ENCODE peak calls at places on chromosomes 1 and 21, in seven cellular contexts. Q is prostate gland, B is stomach, R is GM12891, M is GM12878, V is H1, N is HCT116. G is an unnamed sample.

GRCh38 chr1:218494449-218494852 is 149.3 kb downstream of the TGFB2 start:
- DNase-seq in Q (no peak), B (no peak), R (no peak), M (no peak), V (peak), N (no peak), G (no peak)

GRCh38 chr1:156487862-156488261 is 12.7 kb downstream of the MEF2D start:
- DNase-seq in Q (no peak), B (no peak), R (no peak), M (no peak), V (no peak), N (no peak), G (no peak)

GRCh38 chr1:190754769-190755168 is 277.1 kb upstream of the BRINP3 start:
- DNase-seq in Q (no peak), B (no peak), R (no peak), M (no peak), V (no peak), N (peak), G (no peak)

GRCh38 chr1:172997941-172998361 is 52.8 kb downstream of the TNFSF18 start:
- DNase-seq in Q (no peak), B (no peak), R (no peak), M (no peak), V (no peak), N (no peak), G (no peak)

GRCh38 chr1:216617081-216617480 is 106.1 kb downstream of the ESRRG start:
- DNase-seq in Q (no peak), B (no peak), R (no peak), M (no peak), V (no peak), N (no peak), G (no peak)

GRCh38 chr1:112769611-112770010 is 54.5 kb upstream of the PPM1J start:
- DNase-seq in Q (no peak), B (no peak), R (no peak), M (no peak), V (no peak), N (no peak), G (no peak)

GRCh38 chr1:228944241-228944741 is 209.0 kb downstream of the RHOU start:
- DNase-seq in Q (no peak), B (no peak), R (no peak), M (no peak), V (no peak), N (no peak), G (no peak)

GRCh38 chr1:202164271-202165037 is 4.1 kb upstream of the PTPN7 start:
- DNase-seq in Q (no peak), B (no peak), R (peak), M (peak), V (no peak), N (no peak), G (peak)

GRCh38 chr1:201313086-201313485 is 29.8 kb downstream of the PKP1 start:
- DNase-seq in Q (no peak), B (no peak), R (no peak), M (no peak), V (no peak), N (no peak), G (no peak)

GRCh38 chr1:111200802-111201161 is 336 bp upstream of the DENND2D start:
- DNase-seq in Q (no peak), B (no peak), R (no peak), M (no peak), V (no peak), N (no peak), G (no peak)

GRCh38 chr1:202439308-202439707 is 90.8 kb downstream of the PPP1R12B start:
- DNase-seq in Q (no peak), B (no peak), R (no peak), M (no peak), V (no peak), N (no peak), G (no peak)

GRCh38 chr1:117851687-117852086 is 77.7 kb downstream of the GDAP2 start:
- DNase-seq in Q (no peak), B (no peak), R (no peak), M (no peak), V (no peak), N (no peak), G (no peak)

GRCh38 chr1:209850342-209850979 is 22.7 kb downstream of the UTP25 start:
- DNase-seq in Q (peak), B (peak), R (no peak), M (no peak), V (peak), N (peak), G (peak)

GRCh38 chr1:227778401-227778947 is 37.0 kb upstream of the PRSS38 start:
- DNase-seq in Q (no peak), B (no peak), R (no peak), M (no peak), V (no peak), N (no peak), G (no peak)

GRCh38 chr1:33709780-33710713 is 153.8 kb upstream of the HMGB4 start:
- DNase-seq in Q (no peak), B (no peak), R (no peak), M (no peak), V (no peak), N (no peak), G (no peak)

DNA sequence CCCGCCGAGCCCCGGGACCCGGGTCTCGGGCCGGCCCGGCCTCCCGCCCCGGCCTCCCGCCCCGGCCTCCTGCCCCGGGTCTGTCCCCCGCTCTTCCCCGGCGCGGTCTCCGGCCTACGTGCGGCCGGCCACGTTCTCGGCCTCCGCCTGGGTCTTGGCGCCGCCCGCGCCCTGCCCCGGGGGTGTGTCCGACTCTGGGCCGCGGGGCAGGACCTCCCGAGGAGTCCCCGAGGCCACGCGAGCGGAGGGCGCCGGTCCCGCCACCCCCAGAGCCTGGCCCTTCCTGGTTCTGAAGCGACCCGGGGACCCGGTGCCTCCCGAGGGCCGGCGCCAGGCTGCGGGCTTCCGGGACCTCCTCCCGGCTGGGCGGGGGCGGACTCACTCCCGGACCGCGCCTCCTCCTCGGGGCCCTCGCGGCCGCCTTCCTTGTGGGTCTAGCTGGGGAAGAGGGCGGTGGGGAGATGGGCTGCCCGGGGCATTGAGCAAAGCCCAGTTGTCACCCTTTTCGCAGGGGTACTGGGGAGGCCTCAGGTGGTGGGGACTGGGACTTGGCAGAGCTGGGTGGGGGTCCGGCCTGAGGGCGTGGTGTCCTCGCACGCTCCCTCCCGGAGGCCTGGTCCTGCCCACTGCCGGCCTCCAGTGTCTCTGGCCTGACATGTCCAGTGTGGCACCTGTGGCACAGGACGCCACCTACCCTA is 558 bp downstream of the PFKL start:
- DNase-seq in Q (peak), B (peak), R (peak), M (no peak), V (peak), N (no peak), G (peak)
- TF ChIP-seq POLR2A in Q (peak), B (no peak), R (no peak), M (peak), V (no peak), N (no peak), G (no peak)

GRCh38 chr1:63593887-63594617 is 841 bp downstream of the PGM1 start:
- DNase-seq in Q (peak), B (peak), R (peak), M (peak), V (peak), N (peak), G (peak)
- TF ChIP-seq POLR2AphosphoS5 in Q (peak), B (peak), R (no peak), M (no peak), V (no peak), N (peak), G (no peak)

DNA sequence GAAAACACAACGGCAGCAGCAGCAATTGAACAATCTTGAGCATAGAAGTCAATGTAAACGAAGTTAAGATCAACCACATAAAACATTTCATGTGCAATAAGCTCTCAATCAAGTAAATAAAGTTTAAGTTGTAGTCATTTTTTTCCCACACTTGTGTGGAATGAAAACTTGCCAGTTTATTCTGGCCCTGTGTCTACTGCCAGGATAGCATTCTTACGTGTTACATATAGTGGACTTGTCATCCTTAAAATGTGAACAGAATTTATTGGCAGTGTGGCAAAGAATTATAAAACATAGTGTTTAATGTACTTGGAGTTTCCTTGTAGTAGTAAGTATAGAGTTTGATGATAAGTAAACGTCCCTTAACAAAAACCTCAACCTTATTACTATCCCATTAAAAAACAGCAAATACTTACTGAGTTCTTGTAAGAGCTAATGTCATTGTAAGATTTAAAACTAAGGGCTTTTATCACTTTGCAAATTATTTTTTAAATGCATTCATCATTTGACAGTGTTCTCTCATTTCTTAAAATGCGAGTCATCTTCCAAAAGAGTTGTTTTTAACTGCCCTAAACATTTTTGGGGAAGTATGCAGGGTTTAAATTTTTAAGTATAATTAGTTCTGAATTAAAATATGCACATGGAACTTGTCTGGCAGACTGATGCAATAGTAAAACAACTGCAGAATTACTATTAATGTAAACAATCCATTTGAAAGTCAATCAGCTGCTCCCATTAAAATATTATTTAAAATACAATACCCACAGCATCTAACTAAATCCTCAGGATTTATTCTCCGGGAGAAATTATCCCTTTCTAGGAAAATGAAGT is 7.9 kb downstream of the COX20 start:
- DNase-seq in Q (no peak), B (no peak), R (no peak), M (no peak), V (no peak), N (no peak), G (no peak)
- TF ChIP-seq POLR2A in Q (no peak), B (no peak), R (no peak), M (no peak), V (no peak), N (no peak), G (no peak)

GRCh38 chr21:43884012-43884860 is 19.2 kb downstream of the AGPAT3 start:
- DNase-seq in Q (no peak), B (peak), R (peak), M (no peak), V (no peak), N (peak), G (no peak)
- TF ChIP-seq POLR2AphosphoS5 in Q (no peak), B (no peak), R (no peak), M (no peak), V (no peak), N (peak), G (no peak)

GRCh38 chr1:222713091-222714012 is 988 bp downstream of the BROX start:
- DNase-seq in Q (peak), B (peak), R (peak), M (peak), V (peak), N (peak), G (peak)
- TF ChIP-seq POLR2A in Q (peak), B (no peak), R (peak), M (peak), V (peak), N (peak), G (peak)

GRCh38 chr1:66929691-66929998 is 4.9 kb downstream of the MIER1 start:
- DNase-seq in Q (no peak), B (no peak), R (no peak), M (no peak), V (no peak), N (no peak), G (no peak)

GRCh38 chr1:66929289-66929688 is 4.5 kb downstream of the MIER1 start:
- DNase-seq in Q (no peak), B (no peak), R (no peak), M (no peak), V (no peak), N (no peak), G (no peak)

GRCh38 chr1:66930823-66931174 is 6.0 kb downstream of the MIER1 start:
- DNase-seq in Q (no peak), B (no peak), R (no peak), M (no peak), V (no peak), N (no peak), G (no peak)

GRCh38 chr1:66931548-66932124 is 6.8 kb downstream of the MIER1 start:
- DNase-seq in Q (no peak), B (no peak), R (no peak), M (no peak), V (no peak), N (no peak), G (no peak)

GRCh38 chr1:66929999-66930822 is 5.4 kb downstream of the MIER1 start:
- DNase-seq in Q (peak), B (peak), R (peak), M (peak), V (peak), N (peak), G (peak)
- TF ChIP-seq POLR2AphosphoS5 in Q (peak), B (peak), R (peak), M (peak), V (no peak), N (peak), G (peak)

GRCh38 chr1:44674113-44675000 is at the start of the genes ARMH1 and TMEM53:
- DNase-seq in Q (peak), B (peak), R (peak), M (peak), V (peak), N (peak), G (peak)
- TF ChIP-seq POLR2A in Q (peak), B (no peak), R (peak), M (peak), V (peak), N (peak), G (peak)

GRCh38 chr21:45228171-45228641 is 59.5 kb downstream of the POFUT2 start:
- DNase-seq in Q (no peak), B (no peak), R (no peak), M (no peak), V (no peak), N (peak), G (no peak)
- TF ChIP-seq POLR2AphosphoS5 in Q (no peak), B (no peak), R (no peak), M (no peak), V (no peak), N (no peak), G (no peak)

G was measured in GM12892.